ENCODE peak calls at places on chromosomes 11 and 22, in nine cellular contexts. One of them, this sample, is unnamed.
A peak's percentile ranks its signal among the peaks of the same experiment; 100 is the strongest.

GRCh38 chr11:33869511-33870422 is 22.1 kb downstream of the LMO2 start:
- DNase-seq in endothelial cell of umbilical vein: peak; percentile 92
- DNase-seq in skeletal muscle cell: no peak
- DNase-seq in right lobe of liver: peak; percentile 72
- DNase-seq in lung: peak; percentile 46
- DNase-seq in EL: peak; percentile 30
- DNase-seq in foreskin melanocyte: no peak
- DNase-seq in ELF-1: peak; percentile 55
- DNase-seq in pons: peak; percentile 78
- DNase-seq in this sample: no peak

GRCh38 chr11:73159981-73160777 is 18.1 kb upstream of the FCHSD2 start:
- DNase-seq in lung: no peak
- DNase-seq in right lobe of liver: no peak
- DNase-seq in foreskin melanocyte: no peak
- DNase-seq in endothelial cell of umbilical vein: no peak
- DNase-seq in EL: no peak
- DNase-seq in ELF-1: no peak
- DNase-seq in pons: no peak
- DNase-seq in skeletal muscle cell: no peak
- DNase-seq in this sample: no peak

GRCh38 chr22:27242917-27243589 is 558.5 kb downstream of the MN1 start:
- DNase-seq in EL: no peak
- DNase-seq in ELF-1: no peak
- DNase-seq in right lobe of liver: no peak
- DNase-seq in foreskin melanocyte: no peak
- DNase-seq in skeletal muscle cell: no peak
- DNase-seq in endothelial cell of umbilical vein: no peak
- DNase-seq in pons: no peak
- DNase-seq in lung: no peak
- DNase-seq in this sample: no peak

GRCh38 chr11:134170909-134171281 is 52.9 kb downstream of the NCAPD3 start:
- DNase-seq in skeletal muscle cell: no peak
- DNase-seq in pons: no peak
- DNase-seq in lung: no peak
- DNase-seq in EL: peak; percentile 15
- DNase-seq in ELF-1: no peak
- DNase-seq in right lobe of liver: no peak
- DNase-seq in endothelial cell of umbilical vein: no peak
- DNase-seq in foreskin melanocyte: no peak
- DNase-seq in this sample: no peak

GRCh38 chr11:11349870-11350325 is 3.2 kb downstream of the CSNK2A3 start:
- DNase-seq in lung: no peak
- DNase-seq in skeletal muscle cell: peak; percentile 69
- DNase-seq in EL: peak; percentile 80
- DNase-seq in foreskin melanocyte: peak; percentile 45
- DNase-seq in endothelial cell of umbilical vein: peak; percentile 56
- DNase-seq in ELF-1: no peak
- DNase-seq in pons: peak; percentile 26
- DNase-seq in right lobe of liver: no peak
- DNase-seq in this sample: no peak

GRCh38 chr11:65776196-65776595 is 4.6 kb downstream of the AP5B1 start:
- DNase-seq in skeletal muscle cell: peak; percentile 32
- DNase-seq in foreskin melanocyte: no peak
- DNase-seq in lung: no peak
- DNase-seq in endothelial cell of umbilical vein: no peak
- DNase-seq in right lobe of liver: peak; percentile 61
- DNase-seq in ELF-1: no peak
- DNase-seq in pons: no peak
- DNase-seq in EL: no peak
- DNase-seq in this sample: peak; percentile 91

GRCh38 chr11:64100782-64101358 is 65.0 kb downstream of the MACROD1 start:
- DNase-seq in skeletal muscle cell: no peak
- DNase-seq in lung: no peak
- DNase-seq in endothelial cell of umbilical vein: no peak
- DNase-seq in ELF-1: no peak
- DNase-seq in right lobe of liver: no peak
- DNase-seq in foreskin melanocyte: no peak
- DNase-seq in pons: no peak
- DNase-seq in EL: no peak
- DNase-seq in this sample: no peak

GRCh38 chr22:27668828-27669797 is 132.4 kb downstream of the MN1 start:
- DNase-seq in ELF-1: peak; percentile 47
- DNase-seq in skeletal muscle cell: peak; percentile 56
- DNase-seq in EL: peak; percentile 20
- DNase-seq in lung: no peak
- DNase-seq in pons: no peak
- DNase-seq in foreskin melanocyte: peak; percentile 11
- DNase-seq in endothelial cell of umbilical vein: peak; percentile 38
- DNase-seq in right lobe of liver: no peak
- DNase-seq in this sample: no peak

GRCh38 chr11:59545179-59546020 is 34.1 kb downstream of the OR4D9 start:
- DNase-seq in right lobe of liver: no peak
- DNase-seq in skeletal muscle cell: peak; percentile 31
- DNase-seq in ELF-1: no peak
- DNase-seq in endothelial cell of umbilical vein: peak; percentile 23
- DNase-seq in EL: peak; percentile 85
- DNase-seq in lung: no peak
- DNase-seq in foreskin melanocyte: no peak
- DNase-seq in pons: no peak
- DNase-seq in this sample: no peak

GRCh38 chr11:8719260-8720190 is 36.9 kb downstream of the RPL27A start:
- DNase-seq in endothelial cell of umbilical vein: peak; percentile 65
- DNase-seq in EL: peak; percentile 99
- DNase-seq in pons: no peak
- DNase-seq in foreskin melanocyte: peak; percentile 35
- DNase-seq in lung: no peak
- DNase-seq in ELF-1: peak; percentile 67
- DNase-seq in right lobe of liver: no peak
- DNase-seq in skeletal muscle cell: peak; percentile 81
- DNase-seq in this sample: peak; percentile 94

GRCh38 chr22:26845016-26845728 is 187.8 kb downstream of the MIAT start:
- DNase-seq in ELF-1: no peak
- DNase-seq in right lobe of liver: no peak
- DNase-seq in skeletal muscle cell: no peak
- DNase-seq in pons: peak; percentile 54
- DNase-seq in lung: no peak
- DNase-seq in EL: no peak
- DNase-seq in foreskin melanocyte: no peak
- DNase-seq in endothelial cell of umbilical vein: peak; percentile 31
- DNase-seq in this sample: no peak

GRCh38 chr11:8381343-8381742 is 117.7 kb upstream of the LMO1 start:
- DNase-seq in right lobe of liver: no peak
- DNase-seq in endothelial cell of umbilical vein: no peak
- DNase-seq in EL: no peak
- DNase-seq in foreskin melanocyte: no peak
- DNase-seq in ELF-1: no peak
- DNase-seq in lung: no peak
- DNase-seq in skeletal muscle cell: no peak
- DNase-seq in pons: no peak
- DNase-seq in this sample: peak; percentile 42

GRCh38 chr11:35619030-35619753 is 932 bp downstream of the FJX1 start:
- DNase-seq in skeletal muscle cell: no peak
- DNase-seq in EL: peak; percentile 64
- DNase-seq in ELF-1: peak; percentile 81
- DNase-seq in right lobe of liver: peak; percentile 40
- DNase-seq in pons: no peak
- DNase-seq in endothelial cell of umbilical vein: peak; percentile 69
- DNase-seq in lung: no peak
- DNase-seq in foreskin melanocyte: no peak
- DNase-seq in this sample: no peak

GRCh38 chr11:110046759-110047386 is 46.3 kb upstream of the ZC3H12C start:
- DNase-seq in foreskin melanocyte: no peak
- DNase-seq in EL: no peak
- DNase-seq in pons: no peak
- DNase-seq in right lobe of liver: no peak
- DNase-seq in lung: no peak
- DNase-seq in endothelial cell of umbilical vein: no peak
- DNase-seq in ELF-1: no peak
- DNase-seq in skeletal muscle cell: no peak
- DNase-seq in this sample: no peak

GRCh38 chr22:41780714-41781507 is 19.6 kb upstream of the CCDC134 start:
- DNase-seq in ELF-1: no peak
- DNase-seq in endothelial cell of umbilical vein: peak; percentile 49
- DNase-seq in lung: peak; percentile 70
- DNase-seq in right lobe of liver: peak; percentile 45
- DNase-seq in EL: peak; percentile 51
- DNase-seq in skeletal muscle cell: peak; percentile 14
- DNase-seq in pons: peak; percentile 45
- DNase-seq in foreskin melanocyte: no peak
- DNase-seq in this sample: no peak

GRCh38 chr11:94876645-94877445 is 96.5 kb downstream of the CWC15 start:
- DNase-seq in right lobe of liver: peak; percentile 61
- DNase-seq in endothelial cell of umbilical vein: peak; percentile 94
- DNase-seq in foreskin melanocyte: peak; percentile 87
- DNase-seq in skeletal muscle cell: peak; percentile 96
- DNase-seq in ELF-1: peak; percentile 35
- DNase-seq in EL: peak; percentile 96
- DNase-seq in pons: peak; percentile 79
- DNase-seq in lung: peak; percentile 59
- DNase-seq in this sample: peak; percentile 95

GRCh38 chr11:126744699-126745098 is 255.9 kb downstream of the KIRREL3 start:
- DNase-seq in ELF-1: no peak
- DNase-seq in right lobe of liver: no peak
- DNase-seq in pons: no peak
- DNase-seq in skeletal muscle cell: no peak
- DNase-seq in endothelial cell of umbilical vein: no peak
- DNase-seq in EL: no peak
- DNase-seq in foreskin melanocyte: no peak
- DNase-seq in lung: no peak
- DNase-seq in this sample: no peak

GRCh38 chr22:35128637-35129036 is 62.7 kb downstream of the ISX start:
- DNase-seq in skeletal muscle cell: no peak
- DNase-seq in pons: no peak
- DNase-seq in foreskin melanocyte: no peak
- DNase-seq in right lobe of liver: no peak
- DNase-seq in endothelial cell of umbilical vein: no peak
- DNase-seq in EL: no peak
- DNase-seq in ELF-1: no peak
- DNase-seq in lung: no peak
- DNase-seq in this sample: no peak

GRCh38 chr22:37165066-37165465 is 15.3 kb upstream of the IL2RB start:
- DNase-seq in pons: no peak
- DNase-seq in foreskin melanocyte: no peak
- DNase-seq in lung: no peak
- DNase-seq in skeletal muscle cell: no peak
- DNase-seq in EL: no peak
- DNase-seq in right lobe of liver: peak; percentile 5
- DNase-seq in ELF-1: no peak
- DNase-seq in endothelial cell of umbilical vein: no peak
- DNase-seq in this sample: no peak

GRCh38 chr11:86484164-86484794 is 109.6 kb downstream of the CCDC81 start:
- DNase-seq in right lobe of liver: no peak
- DNase-seq in endothelial cell of umbilical vein: peak; percentile 100
- DNase-seq in pons: no peak
- DNase-seq in lung: no peak
- DNase-seq in EL: peak; percentile 94
- DNase-seq in skeletal muscle cell: peak; percentile 97
- DNase-seq in foreskin melanocyte: no peak
- DNase-seq in ELF-1: peak; percentile 49
- DNase-seq in this sample: no peak

GRCh38 chr11:110069158-110069737 is 23.9 kb upstream of the ZC3H12C start:
- DNase-seq in pons: peak; percentile 42
- DNase-seq in ELF-1: peak; percentile 27
- DNase-seq in EL: peak; percentile 96
- DNase-seq in endothelial cell of umbilical vein: peak; percentile 97
- DNase-seq in skeletal muscle cell: peak; percentile 86
- DNase-seq in lung: peak; percentile 41
- DNase-seq in right lobe of liver: peak; percentile 63
- DNase-seq in foreskin melanocyte: peak; percentile 98
- DNase-seq in this sample: no peak

GRCh38 chr11:69203901-69204245 is 48.1 kb downstream of the SMIM38 start:
- DNase-seq in foreskin melanocyte: no peak
- DNase-seq in pons: no peak
- DNase-seq in EL: no peak
- DNase-seq in lung: no peak
- DNase-seq in ELF-1: no peak
- DNase-seq in endothelial cell of umbilical vein: no peak
- DNase-seq in right lobe of liver: no peak
- DNase-seq in skeletal muscle cell: no peak
- DNase-seq in this sample: no peak

GRCh38 chr22:27416553-27417427 is 384.8 kb downstream of the MN1 start:
- DNase-seq in EL: peak; percentile 91
- DNase-seq in pons: no peak
- DNase-seq in ELF-1: peak; percentile 69
- DNase-seq in foreskin melanocyte: no peak
- DNase-seq in skeletal muscle cell: peak; percentile 73
- DNase-seq in right lobe of liver: no peak
- DNase-seq in lung: no peak
- DNase-seq in endothelial cell of umbilical vein: peak; percentile 68
- DNase-seq in this sample: no peak

GRCh38 chr11:32466279-32466915 is 31.1 kb upstream of the WT1 start:
- DNase-seq in skeletal muscle cell: no peak
- DNase-seq in EL: no peak
- DNase-seq in endothelial cell of umbilical vein: no peak
- DNase-seq in ELF-1: no peak
- DNase-seq in pons: no peak
- DNase-seq in foreskin melanocyte: no peak
- DNase-seq in lung: no peak
- DNase-seq in right lobe of liver: no peak
- DNase-seq in this sample: no peak

This sample was measured in esophagus muscularis mucosa.